ENCODE peak calls at places on chromosomes 5 and 9, in four cellular contexts. V is H7, U is lung, F is HepG2. T is an unnamed sample.

GRCh38 chr5:109022056-109022455 is 274.4 kb downstream of the FER start:
- DNase-seq in F (no peak), U (no peak), V (no peak), T (no peak)

GRCh38 chr5:84272776-84273516 is 111.7 kb downstream of the EDIL3 start:
- DNase-seq in V (no peak), U (no peak), F (no peak), T (no peak)

GRCh38 chr9:124279531-124280175 is 21.9 kb downstream of the NEK6 start:
- DNase-seq in U (no peak), F (no peak), V (no peak), T (no peak)

GRCh38 chr9:91310037-91310436 is 51.7 kb downstream of the AUH start:
- DNase-seq in U (no peak), F (no peak), V (no peak), T (no peak)

GRCh38 chr9:23073136-23073535 is 626.5 kb downstream of the DMRTA1 start:
- DNase-seq in U (no peak), F (no peak), V (no peak), T (no peak)

GRCh38 chr5:119316116-119316515 is 39.7 kb upstream of the TNFAIP8 start:
- DNase-seq in V (no peak), U (no peak), F (no peak), T (no peak)

GRCh38 chr5:36944607-36945225 is 68.1 kb downstream of the NIPBL start:
- DNase-seq in F (peak; percentile 49), U (no peak), V (no peak), T (peak; percentile 77)

GRCh38 chr5:145521066-145521465 is 314.1 kb downstream of the PRELID2 start:
- DNase-seq in V (no peak), U (no peak), F (no peak), T (no peak)

GRCh38 chr5:73625905-73626811 is at the start of gene ARHGEF28:
- DNase-seq in F (peak; percentile 49), V (peak; percentile 89), U (peak; percentile 61), T (no peak)

GRCh38 chr5:149561848-149562247 is 10.6 kb upstream of the CSNK1A1 start:
- DNase-seq in V (peak; percentile 42), U (no peak), F (peak; percentile 36), T (no peak)
- H3K4me3 ChIP-seq in V (no peak overlapping the region), U (no peak overlapping the region), F (no peak overlapping the region), T (no peak overlapping the region)

DNA sequence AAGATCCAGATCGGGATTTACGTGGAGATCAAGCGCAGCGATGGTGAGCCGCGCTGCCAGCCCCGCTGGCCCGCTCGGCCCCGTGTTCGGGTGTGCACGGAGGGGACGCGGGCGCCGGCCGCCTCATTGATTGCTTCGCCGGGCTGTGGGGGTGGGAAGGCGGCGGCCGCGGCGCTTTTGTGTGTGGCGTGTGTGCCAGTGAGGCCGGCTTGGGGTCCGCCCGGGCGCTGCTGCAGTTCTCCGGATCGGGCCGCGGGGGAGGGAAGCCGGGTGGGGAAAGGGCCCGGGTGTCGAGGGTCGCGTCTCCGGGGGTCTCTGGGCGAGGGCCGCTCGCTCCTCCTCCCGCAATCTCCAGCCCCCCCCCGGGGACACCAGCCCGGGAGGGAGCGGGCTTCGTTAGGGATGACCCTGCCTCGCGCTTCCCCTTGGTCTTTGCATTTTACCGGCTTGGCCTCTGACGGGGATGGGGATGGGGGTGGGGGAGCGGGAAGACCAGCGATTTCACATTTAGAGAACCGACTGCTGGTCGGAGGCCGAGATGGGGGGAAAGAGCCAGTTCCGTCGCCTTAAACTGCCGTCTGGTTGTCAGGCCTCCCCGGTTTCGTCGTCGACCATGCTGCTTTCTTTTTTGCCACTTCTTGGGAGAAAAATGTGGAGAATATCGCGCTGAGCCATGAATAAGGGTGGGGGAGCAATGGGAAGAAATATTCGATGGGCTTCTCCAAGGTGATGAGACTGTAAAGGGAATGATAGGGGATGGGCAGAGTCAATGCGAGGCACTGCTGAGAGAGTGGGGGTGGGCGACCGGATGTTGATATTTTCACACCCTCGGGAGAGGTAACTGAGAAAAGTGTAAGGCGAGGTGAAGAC is 723 bp downstream of the KIF2A start:
- DNase-seq in U (peak; percentile 35), V (peak; percentile 71), F (no peak), T (peak; percentile 37)
- H3K4me3 ChIP-seq in U (peak overlapping the region; percentile 76), V (peak overlapping the region; percentile 97), F (peak overlapping the region; percentile 93), T (peak overlapping the region; percentile 80)

GRCh38 chr9:6696178-6696577 is 50.6 kb upstream of the GLDC start:
- DNase-seq in F (no peak), U (no peak), V (no peak), T (no peak)

GRCh38 chr9:6692433-6692832 is 46.9 kb upstream of the GLDC start:
- DNase-seq in V (no peak), U (no peak), F (no peak), T (no peak)

GRCh38 chr9:6695121-6695814 is 49.7 kb upstream of the GLDC start:
- DNase-seq in U (no peak), V (no peak), F (no peak), T (no peak)

GRCh38 chr9:6689893-6690634 is 44.5 kb upstream of the GLDC start:
- DNase-seq in V (no peak), F (no peak), U (no peak), T (no peak)

GRCh38 chr9:6692891-6693361 is 47.4 kb upstream of the GLDC start:
- DNase-seq in U (no peak), F (no peak), V (peak; percentile 44), T (no peak)
- H3K4me3 ChIP-seq in U (no peak overlapping the region), F (no peak overlapping the region), V (no peak overlapping the region), T (no peak overlapping the region)

DNA sequence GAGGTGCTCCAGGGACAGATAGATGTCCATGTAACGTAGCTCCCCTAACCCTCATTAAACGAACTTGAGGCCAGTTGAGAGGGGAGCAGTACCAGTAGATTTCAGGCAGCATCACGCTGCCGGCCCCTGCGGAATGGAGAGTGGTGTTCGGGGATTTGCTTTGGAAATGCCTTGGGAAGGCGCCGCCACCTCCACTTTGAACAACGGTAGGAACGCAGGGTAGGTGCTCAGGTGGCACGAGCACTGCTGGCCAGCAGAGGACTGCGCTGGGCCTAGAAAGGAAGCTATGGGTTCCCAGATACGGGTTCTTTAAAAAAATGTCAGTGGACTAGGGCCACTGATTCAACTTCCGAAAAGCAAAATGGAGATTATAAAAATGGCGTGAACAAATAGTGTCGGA is 271.8 kb downstream of the FANCC start:
- DNase-seq in V (peak; percentile 62), U (no peak), F (no peak), T (no peak)
- H3K4me3 ChIP-seq in V (no peak overlapping the region), U (no peak overlapping the region), F (no peak overlapping the region), T (no peak overlapping the region)